ENCODE peak calls at places on chromosome 5, in six cellular contexts. One of them, this sample, is unnamed.

GRCh38 chr5:82405166-82405565 is 127.0 kb upstream of the RPS23 start:
- DNase-seq in IMR-90: peak
- DNase-seq in H9: no peak
- DNase-seq in neuronal stem cell: no peak
- DNase-seq in H1: no peak
- DNase-seq in mesenchymal stem cell: peak
- DNase-seq in this sample: no peak

GRCh38 chr5:159343295-159344094 is 13.2 kb upstream of the IL12B start:
- DNase-seq in IMR-90: no peak
- DNase-seq in H9: no peak
- DNase-seq in neuronal stem cell: no peak
- DNase-seq in H1: no peak
- DNase-seq in mesenchymal stem cell: no peak
- DNase-seq in this sample: peak

GRCh38 chr5:36052542-36052941 is 14.1 kb downstream of the UGT3A2 start:
- DNase-seq in IMR-90: no peak
- DNase-seq in H9: no peak
- DNase-seq in neuronal stem cell: no peak
- DNase-seq in H1: no peak
- DNase-seq in mesenchymal stem cell: no peak
- DNase-seq in this sample: no peak

GRCh38 chr5:151812757-151813309 is 41.1 kb downstream of the G3BP1 start:
- DNase-seq in IMR-90: peak
- DNase-seq in H9: no peak
- DNase-seq in neuronal stem cell: no peak
- DNase-seq in H1: no peak
- DNase-seq in mesenchymal stem cell: peak
- DNase-seq in this sample: no peak

GRCh38 chr5:95080456-95080855 is 204.4 kb downstream of the MCTP1 start:
- DNase-seq in IMR-90: no peak
- DNase-seq in H9: no peak
- DNase-seq in neuronal stem cell: no peak
- DNase-seq in H1: no peak
- DNase-seq in mesenchymal stem cell: peak
- DNase-seq in this sample: no peak

GRCh38 chr5:6604946-6605345 is 27.9 kb downstream of the NSUN2 start:
- DNase-seq in IMR-90: no peak
- DNase-seq in H9: no peak
- DNase-seq in neuronal stem cell: no peak
- DNase-seq in H1: no peak
- DNase-seq in mesenchymal stem cell: no peak
- DNase-seq in this sample: no peak

GRCh38 chr5:39517800-39518199 is 93.0 kb upstream of the DAB2 start:
- DNase-seq in IMR-90: peak
- DNase-seq in H9: no peak
- DNase-seq in neuronal stem cell: no peak
- DNase-seq in H1: no peak
- DNase-seq in mesenchymal stem cell: peak
- DNase-seq in this sample: peak

GRCh38 chr5:33827885-33828284 is 63.9 kb downstream of the ADAMTS12 start:
- DNase-seq in IMR-90: no peak
- DNase-seq in H9: no peak
- DNase-seq in neuronal stem cell: no peak
- DNase-seq in H1: no peak
- DNase-seq in mesenchymal stem cell: no peak
- DNase-seq in this sample: no peak

DNA sequence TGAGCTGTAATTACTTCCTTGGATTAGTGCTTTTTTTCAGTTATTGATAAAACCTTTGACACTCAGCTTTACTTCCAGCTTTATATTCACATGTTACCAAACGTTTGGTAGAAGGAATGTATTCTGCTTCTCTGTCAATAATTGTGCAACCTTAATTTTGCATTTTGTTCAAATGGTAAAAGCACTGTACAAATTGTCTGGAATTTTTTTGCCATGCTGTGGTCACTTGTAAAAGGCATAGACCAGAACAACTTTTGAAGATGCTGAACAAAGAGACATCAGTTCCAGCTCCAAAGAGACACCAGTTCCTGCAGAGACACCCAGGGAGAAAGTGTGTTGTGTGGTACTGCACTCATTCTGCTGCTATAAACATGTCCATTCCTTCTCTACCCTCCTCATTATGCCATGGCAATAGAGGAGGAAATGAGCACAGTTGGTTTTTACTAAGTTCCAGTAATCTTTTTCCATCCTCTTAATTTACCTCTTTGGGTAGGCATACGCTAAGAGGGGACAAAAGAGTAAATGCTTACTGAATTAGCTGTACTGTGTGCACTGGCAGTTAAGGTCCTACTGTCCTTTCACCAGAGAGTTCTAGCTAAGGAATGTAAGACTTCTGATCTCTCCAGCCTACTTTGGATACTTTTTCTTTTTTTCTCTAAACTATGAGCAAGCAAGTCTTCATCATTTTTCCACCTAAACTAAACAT is 387.4 kb downstream of the FGF10 start:
- DNase-seq in IMR-90: peak
- DNase-seq in H9: no peak
- DNase-seq in neuronal stem cell: no peak
- DNase-seq in H1: no peak
- DNase-seq in mesenchymal stem cell: no peak
- DNase-seq in this sample: no peak
- H2AFZ ChIP-seq in IMR-90: no peak
- H2AFZ ChIP-seq in H9: no peak
- H2AFZ ChIP-seq in neuronal stem cell: no peak
- H2AFZ ChIP-seq in H1: no peak
- H2AFZ ChIP-seq in mesenchymal stem cell: no peak
- H2AFZ ChIP-seq in this sample: no peak

DNA sequence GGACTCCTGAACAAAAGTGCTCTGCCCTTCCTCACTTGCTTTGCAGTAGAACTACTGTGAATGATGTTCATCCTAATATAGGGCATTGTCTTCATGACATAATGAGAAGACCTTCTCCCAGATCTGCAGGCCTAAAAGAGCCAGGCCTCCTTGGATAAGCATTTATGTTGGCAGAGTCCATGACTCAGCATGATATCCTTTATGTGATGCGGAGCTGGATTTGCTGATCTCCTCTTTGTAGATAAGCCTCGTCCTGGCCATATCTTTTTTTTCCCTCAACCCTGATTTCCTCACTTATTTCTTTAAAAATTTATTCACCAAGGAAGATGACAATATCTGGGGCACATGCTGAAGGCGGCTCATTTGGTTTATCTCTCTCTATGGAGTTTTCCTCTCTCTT is 62.4 kb upstream of the TAS2R1 start:
- DNase-seq in IMR-90: peak
- DNase-seq in H9: no peak
- DNase-seq in neuronal stem cell: no peak
- DNase-seq in H1: no peak
- DNase-seq in mesenchymal stem cell: no peak
- DNase-seq in this sample: no peak
- H3K23ac ChIP-seq in IMR-90: peak
- H3K23ac ChIP-seq in H9: no peak
- H3K23ac ChIP-seq in neuronal stem cell: no peak
- H3K23ac ChIP-seq in H1: no peak
- H3K23ac ChIP-seq in mesenchymal stem cell: no peak
- H3K23ac ChIP-seq in this sample: no peak

GRCh38 chr5:68447121-68447520 is 231.6 kb downstream of the PIK3R1 start:
- DNase-seq in IMR-90: no peak
- DNase-seq in H9: no peak
- DNase-seq in neuronal stem cell: no peak
- DNase-seq in H1: no peak
- DNase-seq in mesenchymal stem cell: no peak
- DNase-seq in this sample: no peak

GRCh38 chr5:68446070-68446357 is 230.5 kb downstream of the PIK3R1 start:
- DNase-seq in IMR-90: no peak
- DNase-seq in H9: no peak
- DNase-seq in neuronal stem cell: no peak
- DNase-seq in H1: no peak
- DNase-seq in mesenchymal stem cell: no peak
- DNase-seq in this sample: no peak

GRCh38 chr5:68447530-68447929 is 232.0 kb downstream of the PIK3R1 start:
- DNase-seq in IMR-90: no peak
- DNase-seq in H9: no peak
- DNase-seq in neuronal stem cell: no peak
- DNase-seq in H1: no peak
- DNase-seq in mesenchymal stem cell: no peak
- DNase-seq in this sample: no peak

GRCh38 chr5:68445257-68446069 is 229.9 kb downstream of the PIK3R1 start:
- DNase-seq in IMR-90: no peak
- DNase-seq in H9: no peak
- DNase-seq in neuronal stem cell: no peak
- DNase-seq in H1: no peak
- DNase-seq in mesenchymal stem cell: no peak
- DNase-seq in this sample: no peak

GRCh38 chr5:68446487-68446894 is 230.9 kb downstream of the PIK3R1 start:
- DNase-seq in IMR-90: no peak
- DNase-seq in H9: no peak
- DNase-seq in neuronal stem cell: no peak
- DNase-seq in H1: no peak
- DNase-seq in mesenchymal stem cell: no peak
- DNase-seq in this sample: no peak
- H2AFZ ChIP-seq in IMR-90: no peak
- H2AFZ ChIP-seq in H9: no peak
- H2AFZ ChIP-seq in neuronal stem cell: no peak
- H2AFZ ChIP-seq in H1: no peak
- H2AFZ ChIP-seq in mesenchymal stem cell: no peak
- H2AFZ ChIP-seq in this sample: no peak

DNA sequence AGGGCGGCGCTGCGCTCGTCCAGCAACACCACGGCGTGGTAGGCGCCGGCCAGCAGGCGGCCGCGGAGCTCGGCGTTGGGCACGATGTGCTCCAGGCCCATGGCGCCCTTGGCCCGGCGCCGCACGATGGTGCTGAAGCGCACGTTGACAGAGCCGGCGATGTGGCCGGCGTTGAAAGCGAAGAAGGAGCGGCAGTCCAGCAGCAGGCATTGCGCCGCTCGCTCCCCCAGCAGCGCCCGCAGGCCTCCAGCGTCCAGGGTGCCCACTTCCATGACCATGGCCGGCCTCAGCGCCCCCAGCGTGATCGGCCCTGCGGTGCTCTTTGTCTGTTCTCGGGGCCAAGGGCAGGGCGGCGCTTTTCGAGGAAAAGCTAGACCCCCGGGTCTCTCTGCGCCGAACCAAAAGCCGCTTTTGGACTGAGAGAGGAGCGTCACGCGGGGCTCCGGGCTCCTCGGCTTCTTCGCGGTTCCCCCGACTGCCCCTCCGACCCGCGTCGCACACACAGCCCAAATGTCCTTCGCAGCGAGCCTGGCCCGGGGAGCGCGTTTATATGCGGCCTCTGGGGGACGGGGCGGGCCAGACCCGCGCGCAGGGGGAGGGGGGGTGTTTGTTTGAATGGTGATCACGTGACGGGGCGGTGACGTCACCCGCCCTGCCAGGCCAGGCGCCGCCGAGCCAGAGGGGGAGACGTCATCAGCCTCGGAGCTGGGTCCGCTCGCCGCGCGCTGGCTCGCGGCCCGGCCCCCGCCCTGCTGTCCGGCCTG is at the start of gene DUSP1:
- DNase-seq in IMR-90: peak
- DNase-seq in H9: peak
- DNase-seq in neuronal stem cell: peak
- DNase-seq in H1: peak
- DNase-seq in mesenchymal stem cell: peak
- DNase-seq in this sample: peak
- H3K23ac ChIP-seq in IMR-90: peak
- H3K23ac ChIP-seq in H9: no peak
- H3K23ac ChIP-seq in neuronal stem cell: peak
- H3K23ac ChIP-seq in H1: peak
- H3K23ac ChIP-seq in mesenchymal stem cell: peak
- H3K23ac ChIP-seq in this sample: no peak

GRCh38 chr5:4232084-4232483 is 636.5 kb downstream of the IRX1 start:
- DNase-seq in IMR-90: no peak
- DNase-seq in H9: no peak
- DNase-seq in neuronal stem cell: no peak
- DNase-seq in H1: no peak
- DNase-seq in mesenchymal stem cell: no peak
- DNase-seq in this sample: no peak

GRCh38 chr5:4230531-4230904 is 634.9 kb downstream of the IRX1 start:
- DNase-seq in IMR-90: no peak
- DNase-seq in H9: no peak
- DNase-seq in neuronal stem cell: peak
- DNase-seq in H1: no peak
- DNase-seq in mesenchymal stem cell: no peak
- DNase-seq in this sample: no peak

GRCh38 chr5:4229866-4230265 is 634.2 kb downstream of the IRX1 start:
- DNase-seq in IMR-90: no peak
- DNase-seq in H9: no peak
- DNase-seq in neuronal stem cell: no peak
- DNase-seq in H1: no peak
- DNase-seq in mesenchymal stem cell: no peak
- DNase-seq in this sample: no peak

GRCh38 chr5:4229414-4229813 is 633.8 kb downstream of the IRX1 start:
- DNase-seq in IMR-90: no peak
- DNase-seq in H9: no peak
- DNase-seq in neuronal stem cell: no peak
- DNase-seq in H1: no peak
- DNase-seq in mesenchymal stem cell: no peak
- DNase-seq in this sample: no peak

DNA sequence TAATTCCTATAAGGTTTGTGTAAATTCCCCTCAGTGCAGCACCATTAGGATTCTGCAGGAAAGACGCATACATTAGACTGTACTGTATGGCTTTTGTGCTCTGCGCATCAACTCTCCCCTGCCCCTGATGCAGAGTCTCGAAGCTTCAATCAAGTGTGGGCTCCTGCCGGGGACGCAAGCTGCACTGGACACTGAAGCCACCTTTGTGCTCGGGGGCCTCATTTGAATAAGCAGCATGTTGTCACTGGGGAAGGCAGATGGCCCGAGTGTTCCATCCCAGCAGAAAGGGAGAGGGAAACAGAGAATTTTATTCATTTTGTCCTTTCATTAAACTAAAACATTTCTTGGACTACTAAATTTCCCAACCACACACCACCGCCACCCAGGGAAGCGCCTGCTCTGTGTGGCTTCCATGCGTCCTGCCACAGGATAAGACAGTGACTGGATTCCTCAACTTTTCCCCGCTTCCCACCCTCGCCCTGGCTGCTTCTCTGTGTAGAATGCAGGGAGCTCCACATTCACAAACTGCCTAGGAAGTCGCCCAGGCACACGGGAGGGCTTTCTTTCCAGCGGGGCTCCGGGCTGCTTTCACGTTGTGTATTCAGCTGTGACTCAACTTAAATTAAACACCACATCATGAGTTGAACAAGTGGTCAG is 635.4 kb downstream of the IRX1 start:
- DNase-seq in IMR-90: no peak
- DNase-seq in H9: no peak
- DNase-seq in neuronal stem cell: peak
- DNase-seq in H1: no peak
- DNase-seq in mesenchymal stem cell: no peak
- DNase-seq in this sample: no peak
- H2AFZ ChIP-seq in IMR-90: no peak
- H2AFZ ChIP-seq in H9: no peak
- H2AFZ ChIP-seq in neuronal stem cell: peak
- H2AFZ ChIP-seq in H1: peak
- H2AFZ ChIP-seq in mesenchymal stem cell: no peak
- H2AFZ ChIP-seq in this sample: no peak

GRCh38 chr5:1007221-1007680 is 1.4 kb upstream of the NKD2 start:
- DNase-seq in IMR-90: no peak
- DNase-seq in H9: no peak
- DNase-seq in neuronal stem cell: no peak
- DNase-seq in H1: no peak
- DNase-seq in mesenchymal stem cell: no peak
- DNase-seq in this sample: no peak
- H3K23ac ChIP-seq in IMR-90: no peak
- H3K23ac ChIP-seq in H9: no peak
- H3K23ac ChIP-seq in neuronal stem cell: peak
- H3K23ac ChIP-seq in H1: no peak
- H3K23ac ChIP-seq in mesenchymal stem cell: no peak
- H3K23ac ChIP-seq in this sample: no peak

This sample was measured in trophoblast cell.